ENCODE peak calls at places on chromosomes 13 and 19, in six cellular contexts. H is HCT116, F is lower lobe of right lung, T is mesothelial cell of epicardium, D is uterus, A is NCI-H524. L is an unnamed sample.

GRCh38 chr13:111241006-111241755 is 79.3 kb upstream of the TEX29 start:
- DNase-seq in H (no peak), F (no peak), T (no peak), D (no peak), A (no peak), L (no peak)

GRCh38 chr19:12574036-12574435 is 22.8 kb upstream of the ZNF564 start:
- DNase-seq in H (no peak), F (no peak), T (no peak), D (no peak), A (no peak), L (no peak)

GRCh38 chr19:16382775-16383543 is 58.3 kb downstream of the KLF2 start:
- DNase-seq in H (peak), F (peak), T (peak), D (peak), A (peak), L (peak)

GRCh38 chr13:61084983-61085382 is 330.7 kb downstream of the PCDH20 start:
- DNase-seq in H (no peak), F (no peak), T (no peak), D (no peak), A (no peak), L (no peak)

GRCh38 chr19:4373601-4374441 is 26.5 kb downstream of the SH3GL1 start:
- DNase-seq in H (no peak), F (no peak), T (no peak), D (peak), A (no peak), L (peak)

GRCh38 chr13:60221581-60221980 is 57.9 kb upstream of the DIAPH3 start:
- DNase-seq in H (no peak), F (no peak), T (no peak), D (no peak), A (no peak), L (no peak)

GRCh38 chr13:82758056-82758455 is 1124.2 kb downstream of the SLITRK1 start:
- DNase-seq in H (peak), F (no peak), T (no peak), D (no peak), A (peak), L (peak)

GRCh38 chr19:14116918-14117578 is 514 bp downstream of the PRKACA start:
- DNase-seq in H (no peak), F (peak), T (no peak), D (peak), A (peak), L (no peak)

GRCh38 chr19:11136400-11137101 is 19.0 kb downstream of the SPC24 start:
- DNase-seq in H (no peak), F (no peak), T (no peak), D (no peak), A (no peak), L (no peak)

GRCh38 chr19:46579286-46579944 is 21.7 kb upstream of the CALM3 start:
- DNase-seq in H (no peak), F (no peak), T (no peak), D (no peak), A (peak), L (peak)

GRCh38 chr19:2866495-2867024 is 575 bp upstream of the ZNF556 start:
- DNase-seq in H (no peak), F (no peak), T (no peak), D (no peak), A (no peak), L (no peak)

GRCh38 chr13:63901630-63902029 is 2486.0 kb upstream of the PCDH20 start:
- DNase-seq in H (no peak), F (no peak), T (no peak), D (no peak), A (no peak), L (peak)

GRCh38 chr13:65461590-65461989 is 1768.5 kb downstream of the PCDH9 start:
- DNase-seq in H (no peak), F (no peak), T (no peak), D (no peak), A (no peak), L (no peak)

GRCh38 chr13:20847298-20847697 is 55.2 kb downstream of the XPO4 start:
- DNase-seq in H (no peak), F (no peak), T (no peak), D (no peak), A (peak), L (peak)

GRCh38 chr19:28324275-28325060 is 888.5 kb downstream of the UQCRFS1 start:
- DNase-seq in H (no peak), F (no peak), T (no peak), D (no peak), A (no peak), L (no peak)

GRCh38 chr13:113967729-113968462 is 6.0 kb downstream of the C13orf46 start:
- DNase-seq in H (no peak), F (peak), T (no peak), D (no peak), A (no peak), L (peak)